ENCODE peak calls at places on chromosome 2, in eight cellular contexts. P is endodermal cell, T is tibial artery, O is EL, F is skeletal muscle cell, D is heart left ventricle, V is cardiac muscle cell, R is ACHN. K is an unnamed sample.

GRCh38 chr2:144877893-144878292 is 358.0 kb upstream of the ZEB2 start:
- DNase-seq in P (no peak), T (no peak), O (no peak), F (no peak), D (no peak), V (no peak), R (no peak), K (no peak)

GRCh38 chr2:43312751-43313641 is 86.6 kb upstream of the ZFP36L2 start:
- DNase-seq in P (no peak), T (no peak), O (peak; percentile 78), F (peak; percentile 55), D (peak; percentile 11), V (no peak), R (peak; percentile 17), K (no peak)

GRCh38 chr2:120066708-120067547 is 54.1 kb downstream of the EPB41L5 start:
- DNase-seq in P (no peak), T (no peak), O (no peak), F (no peak), D (no peak), V (peak; percentile 47), R (no peak), K (no peak)

GRCh38 chr2:10163498-10164486 is 41.3 kb downstream of the RRM2 start:
- DNase-seq in P (no peak), T (no peak), O (peak; percentile 34), F (no peak), D (no peak), V (no peak), R (no peak), K (no peak)

GRCh38 chr2:7118606-7119503 is 201.6 kb downstream of the RNF144A start:
- DNase-seq in P (peak; percentile 77), T (no peak), O (peak; percentile 21), F (no peak), D (no peak), V (peak; percentile 55), R (peak; percentile 18), K (no peak)

GRCh38 chr2:18583905-18584607 is 5.3 kb downstream of the NT5C1B start:
- DNase-seq in P (no peak), T (no peak), O (no peak), F (no peak), D (no peak), V (no peak), R (no peak), K (no peak)

GRCh38 chr2:73939419-73939818 is 12.7 kb downstream of the DGUOK start:
- DNase-seq in P (peak; percentile 61), T (no peak), O (peak; percentile 38), F (no peak), D (no peak), V (no peak), R (peak; percentile 16), K (no peak)

GRCh38 chr2:104452558-104452957 is 401.4 kb upstream of the POU3F3 start:
- DNase-seq in P (no peak), T (no peak), O (no peak), F (no peak), D (no peak), V (no peak), R (no peak), K (no peak)

GRCh38 chr2:595831-596592 is 81.2 kb downstream of the TMEM18 start:
- DNase-seq in P (no peak), T (no peak), O (no peak), F (no peak), D (no peak), V (no peak), R (no peak), K (no peak)

GRCh38 chr2:235584269-235585007 is 90.6 kb downstream of the AGAP1 start:
- DNase-seq in P (no peak), T (no peak), O (no peak), F (no peak), D (no peak), V (no peak), R (no peak), K (no peak)

GRCh38 chr2:134078349-134078748 is 175.5 kb upstream of the MGAT5 start:
- DNase-seq in P (no peak), T (no peak), O (no peak), F (no peak), D (no peak), V (no peak), R (no peak), K (no peak)

GRCh38 chr2:38409136-38409903 is 32.2 kb upstream of the ATL2 start:
- DNase-seq in P (no peak), T (peak; percentile 61), O (no peak), F (no peak), D (no peak), V (no peak), R (no peak), K (no peak)

GRCh38 chr2:238955648-238956531 is 108.0 kb downstream of the TWIST2 start:
- DNase-seq in P (no peak), T (no peak), O (peak; percentile 36), F (no peak), D (no peak), V (no peak), R (no peak), K (no peak)

GRCh38 chr2:237967463-237967871 is 653 bp downstream of the UBE2F start:
- DNase-seq in P (peak; percentile 71), T (no peak), O (peak; percentile 13), F (no peak), D (peak; percentile 39), V (peak; percentile 49), R (peak; percentile 31), K (no peak)

GRCh38 chr2:171086352-171087290 is 74.1 kb downstream of the TLK1 start:
- DNase-seq in P (peak; percentile 86), T (no peak), O (peak; percentile 60), F (peak; percentile 7), D (no peak), V (peak; percentile 29), R (peak; percentile 50), K (no peak)

GRCh38 chr2:112627060-112628040 is 18.4 kb upstream of the SLC20A1 start:
- DNase-seq in P (peak; percentile 26), T (peak; percentile 86), O (peak; percentile 96), F (peak; percentile 91), D (peak; percentile 63), V (no peak), R (peak; percentile 91), K (no peak)

GRCh38 chr2:112065966-112066365 is 10.9 kb downstream of the TMEM87B start:
- DNase-seq in P (no peak), T (no peak), O (peak; percentile 82), F (no peak), D (no peak), V (no peak), R (no peak), K (no peak)

GRCh38 chr2:3464401-3465005 is 54.8 kb downstream of the ADI1 start:
- DNase-seq in P (no peak), T (no peak), O (no peak), F (no peak), D (no peak), V (no peak), R (no peak), K (no peak)

GRCh38 chr2:233813236-233814062 is 35.3 kb downstream of the MROH2A start:
- DNase-seq in P (peak; percentile 13), T (peak; percentile 10), O (no peak), F (no peak), D (no peak), V (no peak), R (no peak), K (no peak)

GRCh38 chr2:95040470-95040869 is 15.0 kb downstream of the MAL start:
- DNase-seq in P (no peak), T (no peak), O (no peak), F (no peak), D (no peak), V (no peak), R (no peak), K (peak; percentile 36)

GRCh38 chr2:167954500-167954899 is 292.9 kb downstream of the STK39 start:
- DNase-seq in P (no peak), T (no peak), O (no peak), F (no peak), D (no peak), V (no peak), R (no peak), K (no peak)

GRCh38 chr2:173204316-173204715 is 128.7 kb downstream of the MAP3K20 start:
- DNase-seq in P (no peak), T (no peak), O (no peak), F (peak; percentile 33), D (no peak), V (no peak), R (no peak), K (no peak)

GRCh38 chr2:178761759-178762371 is 45.4 kb downstream of the TTN start:
- DNase-seq in P (peak; percentile 59), T (no peak), O (peak; percentile 41), F (no peak), D (no peak), V (peak; percentile 53), R (peak; percentile 55), K (no peak)